ENCODE peak calls at places on chromosomes 7 and 10, in four cellular contexts. X is A549, S is K562, G is HepG2. T is an unnamed sample.

GRCh38 chr10:133445268-133445732 is 8.4 kb upstream of the SCART1 start:
- DNase-seq in S (no peak), X (no peak), G (no peak), T (no peak)

GRCh38 chr10:57102234-57102633 is 741.2 kb upstream of the ZWINT start:
- DNase-seq in G (no peak), S (no peak), X (no peak), T (no peak)

GRCh38 chr7:35831208-35831607 is 30.4 kb downstream of the SEPTIN7 start:
- DNase-seq in S (no peak), X (no peak), G (peak; percentile 44), T (no peak)

GRCh38 chr10:35352508-35352907 is 16.2 kb downstream of the CCNY start:
- DNase-seq in S (no peak), X (no peak), G (no peak), T (peak; percentile 20)

GRCh38 chr7:33554046-33554445 is 351.3 kb upstream of the BMPER start:
- DNase-seq in S (no peak), G (no peak), X (no peak), T (no peak)

GRCh38 chr7:116952640-116953371 is 495 bp upstream of the ST7 start:
- DNase-seq in G (peak; percentile 62), S (peak; percentile 84), X (peak; percentile 59), T (peak; percentile 74)

GRCh38 chr10:5360318-5360915 is 4.3 kb upstream of the UCN3 start:
- DNase-seq in X (peak; percentile 76), G (no peak), S (no peak), T (no peak)

GRCh38 chr7:44388089-44388970 is 62.9 kb upstream of the CAMK2B start:
- DNase-seq in S (no peak), X (no peak), G (no peak), T (no peak)

GRCh38 chr10:73906524-73907447 is 4.1 kb upstream of the PLAU start:
- DNase-seq in G (peak; percentile 64), X (peak; percentile 94), S (no peak), T (peak; percentile 87)

GRCh38 chr7:130268463-130269317 is 2.0 kb downstream of the CPA2 start:
- DNase-seq in X (no peak), S (no peak), G (no peak), T (no peak)

GRCh38 chr10:14009315-14010082 is 321.2 kb downstream of the FRMD4A start:
- DNase-seq in S (no peak), X (no peak), G (no peak), T (no peak)

GRCh38 chr7:105153531-105153930 is 139.5 kb downstream of the KMT2E start:
- DNase-seq in X (no peak), G (no peak), S (no peak), T (no peak)

GRCh38 chr7:136336932-136337331 is 359.8 kb upstream of the MTPN start:
- DNase-seq in G (no peak), X (no peak), S (no peak), T (no peak)

GRCh38 chr7:149753370-149754233 is 19.8 kb downstream of the ZNF467 start:
- DNase-seq in S (peak; percentile 80), X (peak; percentile 65), G (peak; percentile 35), T (no peak)

GRCh38 chr7:94576316-94576715 is 66.7 kb downstream of the CASD1 start:
- DNase-seq in G (no peak), S (no peak), X (no peak), T (no peak)

GRCh38 chr7:74292757-74293576 is 3.8 kb downstream of the CLIP2 start:
- DNase-seq in S (peak; percentile 38), G (peak; percentile 96), X (peak; percentile 53), T (peak; percentile 94)

GRCh38 chr10:3692331-3692860 is 92.6 kb downstream of the KLF6 start:
- DNase-seq in S (peak; percentile 28), G (no peak), X (no peak), T (no peak)

GRCh38 chr7:158728911-158729645 is 24.5 kb upstream of the NCAPG2 start:
- DNase-seq in X (no peak), S (no peak), G (no peak), T (no peak)

DNA sequence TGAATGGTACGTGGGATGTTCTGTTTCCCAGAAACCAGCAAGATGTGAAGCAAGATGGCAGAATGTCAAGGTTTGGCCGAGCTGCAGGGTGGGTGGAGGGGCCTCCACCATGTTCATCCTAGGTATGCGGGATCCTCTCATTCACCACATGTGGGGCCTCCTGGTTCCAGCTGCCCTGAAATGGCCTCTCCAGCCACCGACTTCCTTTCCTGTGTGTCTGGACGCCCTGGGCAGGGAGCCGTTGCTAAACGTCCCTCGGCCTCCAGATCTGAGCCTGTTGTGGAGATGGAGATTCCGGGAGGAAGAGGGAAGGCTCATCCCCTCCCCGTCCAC is 98.0 kb downstream of the FOXL3 start:
- DNase-seq in X (no peak), G (no peak), S (no peak), T (no peak)
- TF ChIP-seq MYC in X (no peak), G (no peak), S (no peak), T (no peak)

GRCh38 chr7:41880107-41880506 is 177.2 kb upstream of the INHBA start:
- DNase-seq in S (no peak), X (no peak), G (no peak), T (no peak)

GRCh38 chr7:41881313-41882130 is 178.6 kb upstream of the INHBA start:
- DNase-seq in S (peak; percentile 3), X (no peak), G (no peak), T (peak; percentile 99)

GRCh38 chr7:41885078-41885477 is 182.2 kb upstream of the INHBA start:
- DNase-seq in X (no peak), S (no peak), G (no peak), T (no peak)

GRCh38 chr7:41882745-41883527 is 180.0 kb upstream of the INHBA start:
- DNase-seq in G (no peak), S (no peak), X (no peak), T (no peak)

DNA sequence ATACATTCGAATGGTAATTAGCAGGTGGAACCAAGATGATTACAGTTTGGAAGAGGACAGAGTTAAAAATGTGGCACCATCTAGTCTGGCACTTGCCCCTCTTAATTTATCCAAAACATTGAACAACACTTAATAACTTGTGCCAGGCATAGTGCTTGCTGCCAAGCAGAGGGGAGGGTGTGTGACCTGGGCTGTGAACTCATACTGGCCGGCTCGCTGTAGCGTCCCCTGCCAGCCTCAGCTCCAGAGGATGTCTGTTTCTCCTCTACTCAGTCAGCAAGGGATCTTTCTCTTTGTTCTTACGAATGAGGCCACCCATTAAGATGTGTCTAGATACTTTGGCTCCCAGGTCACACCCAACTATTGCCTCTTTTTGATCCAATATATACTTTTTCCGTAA is 179.4 kb upstream of the INHBA start:
- DNase-seq in S (no peak), X (no peak), G (no peak), T (peak; percentile 54)
- H3K4me3 ChIP-seq in S (no peak overlapping the region), X (no peak overlapping the region), G (no peak overlapping the region), T (peak overlapping the region; percentile 21)

GRCh38 chr10:11018830-11019692 is 1.4 kb downstream of the CELF2 start:
- DNase-seq in G (no peak), X (no peak), S (no peak), T (no peak)

GRCh38 chr10:11015371-11015934 is 2.2 kb upstream of the CELF2 start:
- DNase-seq in S (no peak), G (no peak), X (no peak), T (no peak)

GRCh38 chr10:11018426-11018818 is 750 bp downstream of the CELF2 start:
- DNase-seq in X (no peak), G (no peak), S (no peak), T (no peak)

GRCh38 chr10:11016959-11017574 is 605 bp upstream of the CELF2 start:
- DNase-seq in G (no peak), S (no peak), X (no peak), T (no peak)

DNA sequence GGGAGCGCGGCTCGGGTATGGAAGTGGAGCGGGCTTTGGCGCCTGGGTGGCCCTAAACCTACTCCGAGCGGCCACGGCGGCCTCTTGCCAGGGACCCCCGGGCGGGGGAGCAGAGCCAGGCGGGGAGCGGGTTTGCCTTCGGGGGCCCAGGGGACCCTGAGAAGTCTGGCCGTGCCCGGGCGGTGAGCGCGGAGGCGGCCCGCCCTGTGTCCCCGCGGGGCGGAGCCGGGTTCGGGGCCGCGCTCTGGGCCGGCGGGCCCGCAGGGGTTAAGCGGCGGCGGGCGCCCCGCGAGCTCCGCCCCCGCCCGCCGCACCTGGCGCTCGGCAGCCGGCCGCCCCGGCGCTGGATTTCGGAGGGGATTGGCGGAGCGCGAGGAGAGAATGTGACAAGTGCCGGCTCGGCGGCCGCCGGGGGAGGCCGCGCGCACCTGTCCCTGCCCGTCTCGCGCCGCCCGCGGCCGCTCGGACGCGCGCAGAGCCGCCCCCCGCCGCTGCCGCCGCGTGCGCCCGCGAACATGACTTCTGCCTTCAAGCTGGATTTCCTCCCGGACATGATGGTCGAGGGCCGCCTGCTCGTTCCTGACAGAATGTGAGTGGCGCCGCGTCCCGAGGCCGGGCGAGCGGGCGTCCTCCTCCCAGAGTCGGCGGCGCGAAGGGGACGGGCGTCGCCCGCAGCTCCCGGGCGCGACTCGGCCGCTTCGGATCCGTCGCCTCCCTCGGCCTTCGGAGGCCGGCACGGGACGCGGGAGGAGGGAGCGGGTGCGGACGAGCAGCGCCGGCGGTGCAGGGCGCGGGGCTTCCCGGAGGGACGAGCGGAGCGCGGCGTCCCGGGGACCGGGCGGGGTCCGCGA is at the start of gene CELF2:
- DNase-seq in X (no peak), G (no peak), S (peak; percentile 12), T (no peak)
- TF ChIP-seq MYC in X (no peak), G (no peak), S (no peak), T (no peak)

GRCh38 chr10:125726914-125727313 is 7.4 kb downstream of the EDRF1 start:
- DNase-seq in S (no peak), X (no peak), G (no peak), T (no peak)

GRCh38 chr10:125719173-125720001 is at the start of gene EDRF1:
- DNase-seq in S (peak; percentile 97), X (peak; percentile 99), G (peak; percentile 97), T (peak; percentile 98)

GRCh38 chr10:125720002-125720382 is 483 bp downstream of the EDRF1 start:
- DNase-seq in G (peak; percentile 7), X (no peak), S (peak; percentile 6), T (peak; percentile 23)

GRCh38 chr10:125722811-125723210 is 3.3 kb downstream of the EDRF1 start:
- DNase-seq in X (no peak), G (no peak), S (no peak), T (no peak)

DNA sequence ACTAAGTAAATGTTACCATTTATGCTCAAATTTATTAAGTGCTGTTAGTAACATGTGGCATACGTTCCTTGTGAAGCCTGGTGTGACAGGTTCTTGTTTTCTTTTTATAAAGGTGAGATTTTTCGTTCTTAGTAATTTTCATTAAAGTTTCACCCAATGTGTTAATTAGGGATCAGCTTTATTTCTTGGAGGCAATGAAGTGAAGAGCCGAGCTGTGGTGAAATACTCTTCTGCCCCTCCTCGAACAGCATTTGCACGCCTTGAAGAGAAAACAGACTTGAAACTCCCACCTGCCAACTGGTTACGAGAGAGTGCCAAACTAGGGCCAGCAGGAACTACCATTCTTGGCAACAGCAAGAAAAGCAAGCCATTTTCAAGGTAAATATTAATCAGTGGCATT is 1.5 kb downstream of the EDRF1 start:
- DNase-seq in X (no peak), G (no peak), S (no peak), T (no peak)
- H3K4me3 ChIP-seq in X (peak overlapping the region; percentile 84), G (peak overlapping the region; percentile 87), S (peak overlapping the region; percentile 99), T (peak overlapping the region; percentile 98)